ENCODE peak calls at places on chromosomes 1 and 21, in four cellular contexts. One of them, this sample, is unnamed.

GRCh38 chr1:15028117-15028516 is 125.4 kb upstream of the TMEM51 start:
- DNase-seq in PC-9: peak; percentile 71
- DNase-seq in CD4-positive, alpha-beta memory T cell: no peak
- DNase-seq in colonic mucosa: no peak
- DNase-seq in this sample: no peak

GRCh38 chr1:167221126-167221803 is 579 bp downstream of the POU2F1 start:
- DNase-seq in colonic mucosa: peak; percentile 61
- DNase-seq in PC-9: no peak
- DNase-seq in CD4-positive, alpha-beta memory T cell: no peak
- DNase-seq in this sample: peak; percentile 24

GRCh38 chr1:109687641-109688499 is at the start of gene GSTM1:
- DNase-seq in CD4-positive, alpha-beta memory T cell: peak; percentile 77
- DNase-seq in colonic mucosa: no peak
- DNase-seq in PC-9: no peak
- DNase-seq in this sample: no peak

GRCh38 chr1:55061000-55061705 is 21.8 kb downstream of the PCSK9 start:
- DNase-seq in colonic mucosa: no peak
- DNase-seq in CD4-positive, alpha-beta memory T cell: no peak
- DNase-seq in PC-9: no peak
- DNase-seq in this sample: no peak

GRCh38 chr1:198915327-198916231 is 276.7 kb downstream of the PTPRC start:
- DNase-seq in PC-9: no peak
- DNase-seq in colonic mucosa: no peak
- DNase-seq in CD4-positive, alpha-beta memory T cell: no peak
- DNase-seq in this sample: no peak

GRCh38 chr1:115647919-115648597 is 6.3 kb downstream of the VANGL1 start:
- DNase-seq in CD4-positive, alpha-beta memory T cell: no peak
- DNase-seq in PC-9: no peak
- DNase-seq in colonic mucosa: no peak
- DNase-seq in this sample: no peak

GRCh38 chr1:205030916-205031315 is 12.1 kb upstream of the CNTN2 start:
- DNase-seq in CD4-positive, alpha-beta memory T cell: no peak
- DNase-seq in PC-9: no peak
- DNase-seq in colonic mucosa: no peak
- DNase-seq in this sample: no peak

GRCh38 chr1:208254862-208255261 is 10.7 kb upstream of the PLXNA2 start:
- DNase-seq in CD4-positive, alpha-beta memory T cell: no peak
- DNase-seq in PC-9: no peak
- DNase-seq in colonic mucosa: no peak
- DNase-seq in this sample: no peak

GRCh38 chr1:203146537-203146936 is 19.0 kb downstream of the ADORA1 start:
- DNase-seq in CD4-positive, alpha-beta memory T cell: no peak
- DNase-seq in PC-9: no peak
- DNase-seq in colonic mucosa: no peak
- DNase-seq in this sample: no peak

GRCh38 chr1:204286323-204286714 is 72.5 kb upstream of the GOLT1A start:
- DNase-seq in PC-9: no peak
- DNase-seq in colonic mucosa: no peak
- DNase-seq in CD4-positive, alpha-beta memory T cell: no peak
- DNase-seq in this sample: no peak

GRCh38 chr1:5895446-5896406 is 96.5 kb downstream of the NPHP4 start:
- DNase-seq in CD4-positive, alpha-beta memory T cell: no peak
- DNase-seq in colonic mucosa: no peak
- DNase-seq in PC-9: no peak
- DNase-seq in this sample: no peak

GRCh38 chr1:36155560-36156328 is at the start of gene MAP7D1:
- DNase-seq in PC-9: peak; percentile 92
- DNase-seq in colonic mucosa: peak; percentile 89
- DNase-seq in CD4-positive, alpha-beta memory T cell: peak; percentile 94
- DNase-seq in this sample: peak; percentile 82

GRCh38 chr1:38208720-38209632 is 162.4 kb upstream of the POU3F1 start:
- DNase-seq in colonic mucosa: no peak
- DNase-seq in PC-9: no peak
- DNase-seq in CD4-positive, alpha-beta memory T cell: no peak
- DNase-seq in this sample: no peak

GRCh38 chr1:118859999-118860398 is 128.1 kb downstream of the TBX15 start:
- DNase-seq in PC-9: no peak
- DNase-seq in colonic mucosa: no peak
- DNase-seq in CD4-positive, alpha-beta memory T cell: no peak
- DNase-seq in this sample: no peak

GRCh38 chr1:243293941-243294722 is 38.3 kb downstream of the SDCCAG8 start:
- DNase-seq in colonic mucosa: no peak
- DNase-seq in PC-9: no peak
- DNase-seq in CD4-positive, alpha-beta memory T cell: no peak
- DNase-seq in this sample: no peak

GRCh38 chr1:12591267-12591938 is 26.6 kb downstream of the DHRS3 start:
- DNase-seq in PC-9: no peak
- DNase-seq in CD4-positive, alpha-beta memory T cell: no peak
- DNase-seq in colonic mucosa: no peak
- DNase-seq in this sample: no peak

GRCh38 chr21:28252923-28253322 is 739.8 kb downstream of the LTN1 start:
- DNase-seq in CD4-positive, alpha-beta memory T cell: no peak
- DNase-seq in PC-9: no peak
- DNase-seq in colonic mucosa: no peak
- DNase-seq in this sample: no peak
- H3K9me3 ChIP-seq in CD4-positive, alpha-beta memory T cell: no peaks in the 10 kb centered on the region
- H3K9me3 ChIP-seq in PC-9: no peaks in the 10 kb centered on the region
- H3K9me3 ChIP-seq in colonic mucosa: no peaks in the 10 kb centered on the region
- H3K9me3 ChIP-seq in this sample: no peaks in the 10 kb centered on the region

DNA sequence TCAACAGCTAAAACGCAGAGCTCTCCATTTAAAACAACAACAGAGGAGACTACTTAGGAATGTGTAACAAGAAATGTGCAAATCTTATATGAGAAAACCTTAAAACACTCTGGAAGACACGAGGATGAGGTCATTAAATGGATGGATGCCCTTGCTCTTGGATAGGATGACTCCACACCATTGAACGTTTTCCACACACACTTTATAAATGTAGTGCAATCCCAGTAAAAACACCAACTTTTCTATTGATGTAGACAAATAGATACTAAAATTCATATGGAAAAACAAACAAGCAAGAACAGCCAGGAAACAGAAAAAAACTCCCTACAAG is 18.4 kb upstream of the COL6A1 start:
- DNase-seq in CD4-positive, alpha-beta memory T cell: no peak
- DNase-seq in colonic mucosa: no peak
- DNase-seq in PC-9: no peak
- DNase-seq in this sample: no peak
- H3K9me3 ChIP-seq in CD4-positive, alpha-beta memory T cell: no peaks in the 10 kb centered on the region
- H3K9me3 ChIP-seq in colonic mucosa: no peaks in the 10 kb centered on the region
- H3K9me3 ChIP-seq in PC-9: no peaks in the 10 kb centered on the region
- H3K9me3 ChIP-seq in this sample: no peaks in the 10 kb centered on the region

DNA sequence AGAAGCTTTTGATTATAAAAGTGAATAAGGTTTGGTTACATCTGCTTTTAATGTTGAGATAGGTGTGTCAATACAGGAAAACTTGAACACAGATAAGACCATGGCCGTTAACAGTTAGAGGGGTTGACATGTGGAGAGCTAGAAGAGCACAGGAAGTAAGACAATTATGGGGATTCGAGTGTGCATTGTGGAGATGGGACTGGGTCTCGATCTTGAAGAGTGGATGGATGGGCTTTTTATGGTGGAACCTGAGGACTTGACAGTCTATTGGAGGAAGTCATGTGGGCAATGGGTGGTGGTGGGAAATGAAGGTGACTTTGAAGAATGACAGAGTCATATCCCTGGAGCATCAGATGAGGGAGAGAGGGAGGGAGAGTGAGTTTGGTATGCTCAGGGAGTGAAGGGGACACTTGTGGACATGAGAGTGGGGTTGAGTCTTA is 12.1 kb downstream of the DYRK1A start:
- DNase-seq in PC-9: no peak
- DNase-seq in CD4-positive, alpha-beta memory T cell: no peak
- DNase-seq in colonic mucosa: no peak
- DNase-seq in this sample: no peak
- H3K9me3 ChIP-seq in PC-9: no peaks in the 10 kb centered on the region
- H3K9me3 ChIP-seq in CD4-positive, alpha-beta memory T cell: no peaks in the 10 kb centered on the region
- H3K9me3 ChIP-seq in colonic mucosa: no peaks in the 10 kb centered on the region
- H3K9me3 ChIP-seq in this sample: no peaks in the 10 kb centered on the region

DNA sequence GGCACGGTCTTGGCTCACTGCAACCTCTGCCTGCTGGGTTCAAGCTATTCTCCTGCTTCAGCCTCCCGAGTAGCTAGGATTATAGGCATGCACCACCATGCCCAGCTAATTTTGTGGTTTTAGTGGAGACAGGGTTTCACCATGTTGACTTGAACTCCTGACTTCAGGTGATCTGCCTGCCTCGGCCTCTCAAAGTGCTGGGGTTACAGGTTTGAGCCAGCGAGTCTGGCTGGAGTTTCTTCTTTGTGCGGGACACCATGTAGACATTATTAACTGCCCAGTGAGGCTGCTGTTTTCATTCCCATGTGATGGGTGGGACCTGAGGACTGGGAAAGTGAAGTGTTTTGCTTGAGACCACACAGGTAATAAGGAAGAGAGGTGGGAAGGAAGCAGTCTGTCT is 23.3 kb downstream of the PLA2G5 start:
- DNase-seq in PC-9: no peak
- DNase-seq in colonic mucosa: no peak
- DNase-seq in CD4-positive, alpha-beta memory T cell: no peak
- DNase-seq in this sample: no peak
- H3K9me3 ChIP-seq in PC-9: no peaks in the 10 kb centered on the region
- H3K9me3 ChIP-seq in colonic mucosa: no peaks in the 10 kb centered on the region
- H3K9me3 ChIP-seq in CD4-positive, alpha-beta memory T cell: no peaks in the 10 kb centered on the region
- H3K9me3 ChIP-seq in this sample: no peaks in the 10 kb centered on the region

DNA sequence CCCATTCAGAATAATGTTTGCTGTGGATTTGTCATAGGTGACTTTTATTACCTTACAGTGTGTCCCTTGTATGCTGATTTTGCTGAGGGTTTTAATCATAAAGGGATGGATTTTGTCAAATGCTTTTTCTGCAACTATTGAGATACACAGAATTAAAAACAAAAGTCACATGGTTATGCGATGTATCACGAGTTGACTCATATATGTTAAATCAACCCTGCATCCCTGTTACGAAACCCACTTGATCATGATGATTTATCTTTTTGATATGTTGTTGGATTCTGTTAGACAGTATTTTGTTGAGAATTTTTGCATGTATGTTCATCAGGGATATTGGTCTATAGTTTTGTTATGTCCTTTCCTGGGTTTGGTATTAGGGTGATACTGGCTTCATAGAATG is 10.7 kb upstream of the OR2T34 start:
- DNase-seq in PC-9: no peak
- DNase-seq in colonic mucosa: no peak
- DNase-seq in CD4-positive, alpha-beta memory T cell: no peak
- DNase-seq in this sample: no peak
- H3K9me3 ChIP-seq in PC-9: no peaks in the 10 kb centered on the region
- H3K9me3 ChIP-seq in colonic mucosa: no peaks in the 10 kb centered on the region
- H3K9me3 ChIP-seq in CD4-positive, alpha-beta memory T cell: no peaks in the 10 kb centered on the region
- H3K9me3 ChIP-seq in this sample: no peaks in the 10 kb centered on the region

DNA sequence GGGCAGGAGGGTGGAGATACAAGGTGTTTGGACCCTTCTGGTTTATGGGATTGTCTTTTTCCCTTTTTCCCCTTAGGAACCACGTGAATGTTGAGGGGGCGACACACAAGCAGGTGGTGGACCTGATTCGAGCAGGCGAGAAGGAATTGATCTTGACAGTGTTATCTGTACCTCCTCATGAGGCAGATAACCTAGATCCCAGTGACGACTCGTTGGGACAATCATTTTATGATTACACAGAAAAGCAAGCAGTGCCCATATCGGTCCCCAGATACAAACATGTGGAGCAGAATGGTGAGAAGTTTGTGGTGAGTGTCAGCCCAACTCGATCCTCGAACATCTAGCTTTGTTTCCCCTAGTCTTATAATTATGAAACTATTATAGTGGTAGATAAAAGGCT is 27.0 kb downstream of the SNX27 start:
- DNase-seq in CD4-positive, alpha-beta memory T cell: no peak
- DNase-seq in colonic mucosa: no peak
- DNase-seq in PC-9: no peak
- DNase-seq in this sample: no peak
- H3K9me3 ChIP-seq in CD4-positive, alpha-beta memory T cell: no peaks in the 10 kb centered on the region
- H3K9me3 ChIP-seq in colonic mucosa: no peaks in the 10 kb centered on the region
- H3K9me3 ChIP-seq in PC-9: no peaks in the 10 kb centered on the region
- H3K9me3 ChIP-seq in this sample: no peaks in the 10 kb centered on the region

GRCh38 chr1:69076631-69077030 is 491.1 kb upstream of the LRRC7 start:
- DNase-seq in colonic mucosa: no peak
- DNase-seq in CD4-positive, alpha-beta memory T cell: no peak
- DNase-seq in PC-9: no peak
- DNase-seq in this sample: no peak
- H3K9me3 ChIP-seq in colonic mucosa: no peaks in the 10 kb centered on the region
- H3K9me3 ChIP-seq in CD4-positive, alpha-beta memory T cell: no peaks in the 10 kb centered on the region
- H3K9me3 ChIP-seq in PC-9: no peaks in the 10 kb centered on the region
- H3K9me3 ChIP-seq in this sample: peaks cover 4% of the 10 kb centered on the region

This sample was measured in T-helper 17 cell.